ENCODE peak calls at places on chromosomes 1 and 21, in five cellular contexts. O, H, C, P and F are unnamed samples.

GRCh38 chr1:107010582-107010981 is 45.9 kb upstream of the PRMT6 start:
- DNase-seq in P (no peak), H (no peak), O (no peak), C (no peak), F (peak)

GRCh38 chr1:45982359-45982758 is 150.1 kb downstream of the PIK3R3 start:
- DNase-seq in O (no peak), H (no peak), C (no peak), P (no peak), F (no peak)

GRCh38 chr1:9942939-9943807 is at the start of the genes LZIC and NMNAT1:
- DNase-seq in P (peak), H (peak), C (peak), O (peak), F (peak)

GRCh38 chr1:26697978-26698849 is 2.4 kb downstream of the ARID1A start:
- DNase-seq in H (peak), P (peak), O (peak), C (no peak), F (peak)

GRCh38 chr1:5917591-5918274 is 74.5 kb downstream of the NPHP4 start:
- DNase-seq in O (no peak), H (no peak), P (no peak), C (no peak), F (no peak)

GRCh38 chr1:1510912-1511532 is 940 bp upstream of the ATAD3A start:
- DNase-seq in C (no peak), P (no peak), H (no peak), O (no peak), F (peak)

GRCh38 chr21:45358261-45358670 is 46.7 kb upstream of the COL18A1 start:
- DNase-seq in O (no peak), P (no peak), C (no peak), H (no peak), F (no peak)

GRCh38 chr1:221635305-221635704 is 106.6 kb downstream of the DUSP10 start:
- DNase-seq in C (no peak), O (no peak), H (no peak), P (no peak), F (no peak)

GRCh38 chr1:41341365-41341683 is 19.9 kb upstream of the FOXO6 start:
- DNase-seq in H (no peak), O (no peak), P (no peak), C (no peak), F (no peak)

GRCh38 chr1:186848509-186849130 is 19.9 kb downstream of the PLA2G4A start:
- DNase-seq in P (no peak), O (no peak), H (no peak), C (no peak), F (no peak)

GRCh38 chr1:119737040-119737682 is 25.4 kb downstream of the PHGDH start:
- DNase-seq in O (no peak), H (no peak), C (no peak), P (no peak), F (no peak)

GRCh38 chr1:174222166-174222949 is 63.0 kb downstream of the RABGAP1L start:
- DNase-seq in P (peak), C (no peak), O (no peak), H (no peak), F (no peak)

GRCh38 chr1:205240118-205240517 is 12.4 kb downstream of the TMCC2 start:
- DNase-seq in C (no peak), O (no peak), P (no peak), H (no peak), F (no peak)

GRCh38 chr1:151061012-151061401 is 810 bp downstream of the MLLT11 start:
- DNase-seq in O (peak), P (no peak), C (no peak), H (no peak), F (no peak)

GRCh38 chr1:3463408-3463811 is 8.9 kb downstream of the ARHGEF16 start:
- DNase-seq in C (no peak), O (no peak), H (no peak), P (no peak), F (no peak)

GRCh38 chr1:209706622-209707021 is 2.0 kb downstream of the HSD11B1 start:
- DNase-seq in C (no peak), O (no peak), H (no peak), P (no peak), F (no peak)

GRCh38 chr1:154760469-154760933 is 109.6 kb downstream of the KCNN3 start:
- DNase-seq in C (peak), H (peak), P (no peak), O (peak), F (peak)

GRCh38 chr1:26941311-26941710 is 19.0 kb downstream of the KDF1 start:
- DNase-seq in C (no peak), H (no peak), O (no peak), P (no peak), F (no peak)

GRCh38 chr1:50921029-50921428 is 39.0 kb downstream of the FAF1 start:
- DNase-seq in C (no peak), H (no peak), P (no peak), O (no peak), F (no peak)

GRCh38 chr1:28269529-28269928 is 10.2 kb downstream of the SESN2 start:
- DNase-seq in C (no peak), P (no peak), H (no peak), O (no peak), F (no peak)

GRCh38 chr1:113141650-113142473 is 68.9 kb downstream of the LRIG2 start:
- DNase-seq in P (peak), C (no peak), H (no peak), O (no peak), F (no peak)

GRCh38 chr1:101285922-101286568 is 49.2 kb downstream of the S1PR1 start:
- DNase-seq in H (no peak), P (no peak), C (no peak), O (no peak), F (no peak)

GRCh38 chr1:218661411-218661810 is 316.3 kb downstream of the TGFB2 start:
- DNase-seq in O (no peak), P (no peak), H (no peak), C (no peak), F (no peak)

GRCh38 chr1:247077768-247078314 is 770 bp downstream of the ZNF670 start:
- DNase-seq in O (no peak), C (no peak), H (peak), P (no peak), F (peak)

GRCh38 chr1:35460796-35461195 is 96.4 kb downstream of the KIAA0319L start:
- DNase-seq in C (no peak), H (no peak), O (no peak), P (no peak), F (no peak)

GRCh38 chr1:171139890-171140289 is 45.2 kb upstream of the FMO2 start:
- DNase-seq in O (no peak), P (no peak), H (no peak), C (no peak), F (no peak)

GRCh38 chr21:43712268-43712942 is 6.5 kb upstream of the PDXK start:
- DNase-seq in O (peak), P (peak), H (no peak), C (no peak), F (no peak)

GRCh38 chr1:190579517-190580193 is 102.0 kb upstream of the BRINP3 start:
- DNase-seq in O (no peak), H (no peak), C (no peak), P (no peak), F (no peak)